ENCODE peak calls at places on chromosomes 4 and X, in four cellular contexts. K, V, H and I are unnamed samples.

GRCh38 chrX:51332188-51332942 is at the start of gene NUDT10:
- DNase-seq in K (peak; percentile 12), V (no peak), H (no peak), I (no peak)

GRCh38 chr4:185378264-185378663 is 17.5 kb downstream of the LRP2BP start:
- DNase-seq in K (no peak), V (no peak), H (no peak), I (no peak)

GRCh38 chrX:131987252-131987651 is 35.9 kb upstream of the STK26 start:
- DNase-seq in K (no peak), V (peak; percentile 36), H (peak; percentile 73), I (no peak)

GRCh38 chr4:145881585-145881984 is 57.0 kb downstream of the ZNF827 start:
- DNase-seq in K (no peak), V (no peak), H (no peak), I (no peak)

GRCh38 chr4:139950568-139950967 is 203.4 kb downstream of the MAML3 start:
- DNase-seq in K (no peak), V (no peak), H (peak; percentile 83), I (no peak)

GRCh38 chr4:117400039-117400835 is 314.9 kb upstream of the TRAM1L1 start:
- DNase-seq in K (peak; percentile 16), V (no peak), H (no peak), I (peak; percentile 68)

GRCh38 chrX:14673764-14674163 is 144.4 kb downstream of the GLRA2 start:
- DNase-seq in K (peak; percentile 69), V (peak; percentile 2), H (peak; percentile 70), I (peak; percentile 39)

GRCh38 chrX:122868626-122869025 is 315.5 kb upstream of the GRIA3 start:
- DNase-seq in K (no peak), V (no peak), H (no peak), I (no peak)

GRCh38 chr4:56804551-56804950 is 16.9 kb downstream of the SPINK2 start:
- DNase-seq in K (no peak), V (no peak), H (peak; percentile 62), I (no peak)

GRCh38 chr4:48261288-48261687 is 8.3 kb downstream of the TEC start:
- DNase-seq in K (no peak), V (no peak), H (no peak), I (no peak)

GRCh38 chrX:57906790-57907189 is 3.5 kb downstream of the ZXDA start:
- DNase-seq in K (no peak), V (no peak), H (no peak), I (no peak)

GRCh38 chr4:132865922-132866321 is 283.2 kb upstream of the PCDH10 start:
- DNase-seq in K (no peak), V (no peak), H (no peak), I (no peak)

GRCh38 chrX:113384628-113385027 is 544.0 kb upstream of the AMOT start:
- DNase-seq in K (no peak), V (no peak), H (no peak), I (no peak)

GRCh38 chr4:8392591-8393190 is 47.8 kb downstream of the ACOX3 start:
- DNase-seq in K (no peak), V (no peak), H (no peak), I (no peak)

GRCh38 chr4:37803348-37803973 is 23.0 kb upstream of the PGM2 start:
- DNase-seq in K (peak; percentile 46), V (peak; percentile 52), H (no peak), I (peak; percentile 57)

GRCh38 chr4:92969650-92970370 is 666.0 kb downstream of the GRID2 start:
- DNase-seq in K (peak; percentile 81), V (no peak), H (no peak), I (peak; percentile 89)

GRCh38 chr4:31370866-31371465 is 650.8 kb downstream of the PCDH7 start:
- DNase-seq in K (peak; percentile 32), V (peak; percentile 46), H (peak; percentile 4), I (peak; percentile 37)

GRCh38 chr4:89413518-89413917 is 105.9 kb upstream of the GPRIN3 start:
- DNase-seq in K (no peak), V (no peak), H (no peak), I (no peak)

GRCh38 chr4:119314356-119314755 is 7.6 kb downstream of the FABP2 start:
- DNase-seq in K (peak; percentile 39), V (peak; percentile 44), H (no peak), I (peak; percentile 41)

GRCh38 chr4:148747721-148748268 is 305.6 kb upstream of the NR3C2 start:
- DNase-seq in K (no peak), V (no peak), H (no peak), I (no peak)

GRCh38 chr4:11428161-11428700 is 463 bp downstream of the HS3ST1 start:
- DNase-seq in K (no peak), V (no peak), H (no peak), I (no peak)

GRCh38 chrX:2967998-2968909 is 38.1 kb upstream of the ARSH start:
- DNase-seq in K (no peak), V (peak; percentile 33), H (no peak), I (no peak)

GRCh38 chr4:76206222-76206942 is 7.2 kb downstream of the SCARB2 start:
- DNase-seq in K (no peak), V (no peak), H (no peak), I (no peak)

GRCh38 chrX:132331000-132331399 is 111.8 kb upstream of the RAP2C start:
- DNase-seq in K (no peak), V (no peak), H (no peak), I (peak; percentile 95)

GRCh38 chrX:111868726-111869638 is 7.0 kb upstream of the TRPC5OS start:
- DNase-seq in K (no peak), V (no peak), H (peak; percentile 40), I (no peak)

GRCh38 chr4:10461091-10461849 is 4.0 kb upstream of the ZNF518B start:
- DNase-seq in K (peak; percentile 34), V (peak; percentile 87), H (peak; percentile 31), I (no peak)

GRCh38 chr4:10302096-10302495 is 155.1 kb downstream of the ZNF518B start:
- DNase-seq in K (no peak), V (no peak), H (no peak), I (no peak)

GRCh38 chr4:97984545-97985131 is 158.6 kb downstream of the STPG2 start:
- DNase-seq in K (peak; percentile 13), V (peak; percentile 4), H (no peak), I (no peak)

GRCh38 chrX:105424729-105425128 is 204.2 kb upstream of the TEX13A start:
- DNase-seq in K (no peak), V (no peak), H (no peak), I (no peak)

GRCh38 chr4:78669453-78669852 is 106.7 kb upstream of the BMP2K start:
- DNase-seq in K (peak; percentile 35), V (peak; percentile 78), H (no peak), I (peak; percentile 37)

GRCh38 chr4:96983830-96984229 is 1143.9 kb downstream of the PDHA2 start:
- DNase-seq in K (no peak), V (no peak), H (no peak), I (no peak)

GRCh38 chrX:38664285-38664684 is 102.9 kb downstream of the TSPAN7 start:
- DNase-seq in K (peak; percentile 49), V (peak; percentile 64), H (no peak), I (peak; percentile 13)

GRCh38 chrX:15050395-15050794 is 177.2 kb downstream of the MOSPD2 start:
- DNase-seq in K (peak; percentile 16), V (peak; percentile 16), H (no peak), I (no peak)

DNA sequence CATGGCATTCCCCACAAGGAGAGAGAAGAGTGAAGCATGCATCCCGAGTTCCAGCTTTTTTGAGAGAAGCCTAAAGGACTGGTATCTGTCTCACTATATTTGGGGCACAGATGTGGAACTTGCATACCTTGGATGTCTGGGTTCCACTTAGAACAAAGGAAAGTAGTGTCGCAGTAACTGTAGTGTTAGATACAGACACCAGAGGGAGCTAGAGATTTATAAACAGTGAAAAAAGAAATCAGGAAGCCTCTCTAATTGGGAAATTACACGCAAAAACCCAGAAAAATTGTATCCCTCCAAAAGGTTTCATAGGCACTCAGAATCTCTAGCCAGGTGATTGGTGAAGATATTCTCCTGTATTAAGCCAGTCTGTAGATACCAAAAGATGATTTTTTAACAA is 34.4 kb downstream of the AGTR2 start:
- DNase-seq in K (peak; percentile 11), V (no peak), H (no peak), I (peak; percentile 1)
- TF ChIP-seq POLR2AphosphoS2 in K (no peak), V (no peak), H (no peak), I (no peak)

GRCh38 chr4:109160494-109160893 is 142.0 kb downstream of the COL25A1 start:
- DNase-seq in K (no peak), V (no peak), H (no peak), I (no peak)
- TF ChIP-seq POLR2AphosphoS2 in K (no peak), V (no peak), H (no peak), I (no peak)

GRCh38 chrX:7119927-7120577 is 27.5 kb upstream of the STS start:
- DNase-seq in K (no peak), V (no peak), H (no peak), I (peak; percentile 31)
- TF ChIP-seq POLR2AphosphoS2 in K (no peak), V (no peak), H (no peak), I (no peak)

DNA sequence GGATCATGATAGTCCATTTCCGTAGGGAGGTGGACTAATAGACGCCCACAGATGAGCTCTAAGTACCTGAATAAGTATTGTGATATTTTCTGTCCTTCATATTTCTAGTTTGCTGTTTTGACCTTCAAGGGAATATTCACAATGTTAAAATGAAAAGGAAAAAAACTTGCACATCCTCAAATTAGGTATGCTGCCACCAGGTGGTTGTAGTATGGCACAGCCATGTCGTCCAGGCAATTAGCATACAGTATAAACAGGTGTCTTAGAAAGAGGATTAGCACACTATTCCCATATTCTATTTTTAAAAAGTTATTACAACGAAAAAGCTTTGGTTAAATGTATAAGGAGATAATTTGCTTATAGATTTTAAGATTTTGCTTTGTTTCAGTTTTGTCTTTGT is 802.0 kb downstream of the RPA4 start:
- DNase-seq in K (peak; percentile 39), V (peak; percentile 17), H (no peak), I (peak; percentile 11)
- TF ChIP-seq POLR2AphosphoS2 in K (no peak), V (no peak), H (no peak), I (no peak)

GRCh38 chrX:40380649-40381488 is 199.9 kb upstream of the ATP6AP2 start:
- DNase-seq in K (no peak), V (no peak), H (no peak), I (no peak)
- TF ChIP-seq POLR2AphosphoS2 in K (no peak), V (no peak), H (no peak), I (no peak)

DNA sequence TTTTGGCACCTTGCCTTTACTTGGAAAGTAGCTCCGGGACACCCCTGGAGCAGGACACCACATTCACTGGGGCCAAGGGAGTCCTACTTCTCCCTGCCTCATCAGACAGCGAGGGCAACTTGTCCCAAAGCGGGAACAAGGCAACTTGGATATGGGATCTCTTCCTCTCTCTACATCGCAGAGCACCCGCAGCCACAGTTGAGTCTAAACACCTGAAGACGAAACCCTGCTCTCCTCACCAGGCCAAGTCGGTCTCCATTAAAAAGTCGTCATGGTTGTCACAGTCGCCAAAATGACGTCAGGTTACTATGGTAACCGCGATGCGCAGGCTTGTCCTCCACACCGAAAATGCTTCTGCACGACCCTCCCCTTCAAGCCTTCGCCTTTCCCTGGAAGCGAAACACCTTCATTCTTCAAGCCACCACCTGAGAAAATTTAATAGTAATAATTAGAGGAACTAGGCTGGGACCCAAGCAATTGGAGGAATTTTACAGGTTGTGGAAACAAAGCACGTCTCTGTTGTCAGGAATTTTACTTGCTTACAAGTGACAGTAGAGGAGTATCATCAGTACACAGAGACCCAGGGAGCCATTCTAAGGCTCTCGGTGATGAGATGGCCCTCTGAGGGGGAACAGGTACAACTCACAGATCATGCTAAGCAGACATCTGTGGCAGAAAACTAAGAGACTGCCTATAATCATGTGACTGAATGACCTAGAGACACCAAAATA is 30.5 kb upstream of the TCEAL4 start:
- DNase-seq in K (no peak), V (peak; percentile 78), H (no peak), I (no peak)
- TF ChIP-seq POLR2AphosphoS2 in K (no peak), V (no peak), H (no peak), I (no peak)